ENCODE peak calls at places on chromosomes 13 and 19, in nine cellular contexts. G, U, Z, B, X, O, P, Y and Q are unnamed samples.

GRCh38 chr13:111956261-111957151 is 110.4 kb upstream of the SOX1 start:
- DNase-seq in B (no peak), U (no peak), Z (no peak), P (no peak), G (no peak), O (no peak), Y (no peak), X (no peak), Q (no peak)

GRCh38 chr19:35846038-35846668 is 6.2 kb downstream of the NPHS1 start:
- DNase-seq in O (no peak), Y (peak), B (no peak), G (no peak), Z (peak), X (no peak), U (no peak), P (no peak), Q (no peak)

GRCh38 chr13:73335226-73335625 is 276.4 kb downstream of the KLF5 start:
- DNase-seq in U (peak), B (no peak), P (peak), Y (no peak), X (no peak), G (peak), O (no peak), Z (no peak), Q (no peak)

GRCh38 chr19:29771708-29772415 is 39.9 kb upstream of the CCNE1 start:
- DNase-seq in O (peak), B (peak), U (no peak), Z (no peak), Y (peak), P (peak), X (peak), G (peak), Q (no peak)

GRCh38 chr19:3175761-3176714 is 2.5 kb upstream of the S1PR4 start:
- DNase-seq in O (peak), Y (no peak), B (no peak), Z (peak), X (no peak), P (peak), G (no peak), U (peak), Q (no peak)

GRCh38 chr19:10820173-10820572 is 15.8 kb downstream of the TMED1 start:
- DNase-seq in X (no peak), Z (no peak), B (no peak), G (no peak), O (no peak), U (no peak), Y (no peak), P (peak), Q (no peak)

GRCh38 chr13:101399365-101399764 is 16.9 kb downstream of the NALCN start:
- DNase-seq in B (no peak), G (no peak), X (no peak), O (no peak), Z (no peak), Y (no peak), U (no peak), P (peak), Q (no peak)

GRCh38 chr19:48683349-48683748 is 10.5 kb upstream of the NTN5 start:
- DNase-seq in U (no peak), Y (peak), Z (no peak), P (peak), X (peak), B (peak), O (no peak), G (no peak), Q (no peak)

GRCh38 chr19:47274891-47275865 is 493 bp downstream of the INAFM1 start:
- DNase-seq in B (peak), G (no peak), Y (no peak), O (no peak), Z (no peak), X (no peak), P (peak), U (no peak), Q (no peak)

GRCh38 chr19:28727133-28727834 is 485.7 kb downstream of the UQCRFS1 start:
- DNase-seq in Z (no peak), B (no peak), X (no peak), O (no peak), G (no peak), P (peak), U (no peak), Y (no peak), Q (no peak)

GRCh38 chr13:104657196-104657595 is 1591.0 kb upstream of the SLC10A2 start:
- DNase-seq in G (no peak), O (no peak), Z (no peak), P (no peak), Y (no peak), U (no peak), B (no peak), X (no peak), Q (no peak)

GRCh38 chr19:1027020-1027952 is 878 bp downstream of the CNN2 start:
- DNase-seq in Y (no peak), X (no peak), P (peak), Z (no peak), O (no peak), B (no peak), U (no peak), G (peak), Q (no peak)

GRCh38 chr13:97116754-97117153 is 105.4 kb upstream of the MBNL2 start:
- DNase-seq in Z (no peak), U (no peak), P (peak), Y (no peak), G (no peak), O (no peak), X (no peak), B (no peak), Q (peak)

GRCh38 chr13:50400930-50401553 is 385.8 kb downstream of the KCNRG start:
- DNase-seq in O (no peak), U (peak), G (peak), B (no peak), P (peak), Y (peak), X (peak), Z (peak), Q (peak)

GRCh38 chr19:49497047-49497789 is 984 bp downstream of the RPS11 start:
- DNase-seq in G (peak), P (peak), U (no peak), X (no peak), O (peak), B (no peak), Y (no peak), Z (no peak), Q (no peak)

GRCh38 chr19:2232286-2233151 is 3.6 kb downstream of the PLEKHJ1 start:
- DNase-seq in Y (no peak), X (no peak), O (no peak), B (no peak), P (no peak), G (no peak), U (no peak), Z (no peak), Q (no peak)